ENCODE peak calls at places on chromosomes 12 and 14, in ten cellular contexts. A is heart right ventricle; Q is colonic mucosa; P is testis; Y is CD4-positive, alpha-beta memory T cell; S is CD8-positive, alpha-beta T cell; H is PC-3; D is uterus; L is A549; I is pancreas. V is an unnamed sample.

GRCh38 chr14:75077794-75078193 is 8.4 kb downstream of the ZC2HC1C start:
- DNase-seq in Q (no peak), I (no peak), H (no peak), A (no peak), P (no peak), D (no peak), Y (no peak), S (no peak), L (no peak), V (no peak)

GRCh38 chr12:4910502-4911315 is 1.0 kb downstream of the KCNA1 start:
- DNase-seq in Q (no peak), D (no peak), Y (peak), P (no peak), L (no peak), I (no peak), H (no peak), S (no peak), A (no peak), V (no peak)

GRCh38 chr14:93160353-93160801 is 24.3 kb downstream of the MOAP1 start:
- DNase-seq in H (peak), L (peak), Q (no peak), A (no peak), Y (no peak), D (no peak), P (no peak), I (no peak), S (no peak), V (no peak)

GRCh38 chr12:1855241-1855640 is 34.9 kb downstream of the LRTM2 start:
- DNase-seq in D (no peak), Q (no peak), L (no peak), I (no peak), A (no peak), S (no peak), H (no peak), P (no peak), Y (no peak), V (no peak)

GRCh38 chr12:8065991-8066594 is at the start of gene C3AR1:
- DNase-seq in D (no peak), H (peak), P (no peak), L (no peak), Q (no peak), I (no peak), Y (peak), S (peak), A (no peak), V (no peak)

GRCh38 chr12:52331833-52332232 is 10.6 kb upstream of the KRT83 start:
- DNase-seq in Y (no peak), D (no peak), L (no peak), H (no peak), S (no peak), I (no peak), A (no peak), P (no peak), Q (no peak), V (no peak)

GRCh38 chr14:31927348-31927826 is 149.7 kb upstream of the ARHGAP5 start:
- DNase-seq in P (no peak), D (no peak), H (peak), L (peak), Q (no peak), A (peak), S (no peak), I (no peak), Y (no peak), V (no peak)

GRCh38 chr14:85508863-85509262 is 21.1 kb upstream of the FLRT2 start:
- DNase-seq in I (no peak), S (no peak), Y (no peak), H (no peak), L (no peak), P (no peak), D (no peak), Q (no peak), A (no peak), V (no peak)

GRCh38 chr14:73694083-73694482 is 20.1 kb downstream of the PNMA1 start:
- DNase-seq in Y (no peak), D (no peak), H (no peak), P (no peak), Q (no peak), I (no peak), L (no peak), S (no peak), A (no peak), V (no peak)

GRCh38 chr12:47366203-47366978 is 286.6 kb upstream of the AMIGO2 start:
- DNase-seq in A (no peak), D (no peak), L (no peak), I (no peak), Q (no peak), S (no peak), P (no peak), H (no peak), Y (no peak), V (no peak)

GRCh38 chr14:65098586-65098985 is 3.7 kb downstream of the MAX start:
- DNase-seq in I (no peak), P (no peak), S (no peak), A (no peak), Y (peak), H (no peak), L (no peak), D (no peak), Q (no peak), V (no peak)

GRCh38 chr12:19712041-19712440 is 272.7 kb downstream of the AEBP2 start:
- DNase-seq in Y (no peak), I (no peak), L (peak), S (no peak), D (no peak), P (no peak), A (no peak), H (peak), Q (no peak), V (no peak)

GRCh38 chr14:36086629-36087380 is 89.7 kb downstream of the PTCSC3 start:
- DNase-seq in L (no peak), Y (no peak), A (no peak), I (no peak), H (no peak), S (no peak), P (no peak), D (no peak), Q (no peak), V (no peak)

GRCh38 chr12:127165567-127166392 is 1101.2 kb upstream of the TMEM132C start:
- DNase-seq in L (peak), A (peak), D (peak), S (peak), I (peak), P (peak), Y (peak), Q (peak), H (peak), V (peak)

GRCh38 chr14:68654471-68654941 is 138.4 kb downstream of the ZFP36L1 start:
- DNase-seq in L (no peak), P (no peak), Y (no peak), S (no peak), I (peak), H (no peak), D (no peak), Q (peak), A (no peak), V (no peak)

GRCh38 chr14:34475163-34475562 is 13.1 kb upstream of the SPTSSA start:
- DNase-seq in Y (no peak), I (no peak), S (no peak), H (no peak), L (no peak), P (no peak), A (no peak), D (no peak), Q (no peak), V (no peak)

GRCh38 chr14:34474187-34474679 is 12.2 kb upstream of the SPTSSA start:
- DNase-seq in D (no peak), P (no peak), S (no peak), Y (no peak), A (no peak), Q (no peak), L (no peak), I (no peak), H (no peak), V (no peak)

GRCh38 chr14:34472706-34473279 is 10.8 kb upstream of the SPTSSA start:
- DNase-seq in Y (no peak), Q (no peak), S (no peak), L (no peak), A (no peak), I (no peak), P (no peak), H (no peak), D (no peak), V (no peak)

GRCh38 chr14:34466691-34467090 is 4.7 kb upstream of the SPTSSA start:
- DNase-seq in Y (no peak), I (no peak), A (no peak), H (no peak), D (no peak), S (no peak), Q (no peak), P (no peak), L (no peak), V (no peak)

GRCh38 chr14:34470319-34470718 is 8.3 kb upstream of the SPTSSA start:
- DNase-seq in I (no peak), D (no peak), Y (no peak), A (no peak), Q (no peak), H (no peak), P (no peak), S (no peak), L (no peak), V (no peak)
- H3K27ac ChIP-seq in I (no peak), D (no peak), Y (no peak), A (no peak), Q (no peak), H (no peak), P (no peak), S (no peak), L (peak), V (no peak)

GRCh38 chr12:81114241-81114640 is 36.4 kb downstream of the ACSS3 start:
- DNase-seq in L (no peak), D (no peak), Q (no peak), I (no peak), A (no peak), Y (no peak), S (no peak), P (no peak), H (no peak), V (no peak)
- H3K27ac ChIP-seq in L (no peak), D (no peak), Q (no peak), I (no peak), A (no peak), Y (no peak), S (no peak), P (no peak), H (no peak), V (no peak)

DNA sequence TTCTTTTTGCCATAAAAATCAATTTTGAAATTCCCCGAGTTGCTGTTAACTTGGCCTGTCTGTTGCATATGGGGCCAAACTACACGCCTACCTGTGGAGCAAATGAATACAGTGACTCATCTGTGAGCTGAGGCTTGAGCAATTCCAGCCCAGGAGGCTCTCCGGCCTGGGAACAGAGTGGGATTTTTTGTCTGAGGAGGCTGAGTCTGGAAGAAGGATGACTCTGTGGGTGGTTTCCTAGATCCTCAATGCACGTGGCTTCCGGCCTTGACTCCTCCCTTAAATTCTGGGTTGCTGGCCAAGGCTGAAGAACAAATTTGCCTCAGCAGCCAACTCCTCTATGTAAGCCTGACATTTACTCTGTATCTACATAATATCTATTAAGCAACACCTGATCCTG is 124.1 kb downstream of the SSPN start:
- DNase-seq in H (peak), L (no peak), Y (no peak), I (peak), P (peak), D (peak), A (peak), S (no peak), Q (no peak), V (no peak)
- H3K27ac ChIP-seq in H (peak), L (no peak), Y (no peak), I (peak), P (no peak), D (peak), A (peak), S (no peak), Q (no peak), V (no peak)

GRCh38 chr14:50783542-50783941 is 47.4 kb downstream of the NIN start:
- DNase-seq in P (no peak), L (no peak), I (no peak), H (no peak), S (no peak), D (no peak), A (no peak), Y (no peak), Q (no peak), V (no peak)
- H3K27ac ChIP-seq in P (no peak), L (no peak), I (no peak), H (no peak), S (peak), D (no peak), A (no peak), Y (no peak), Q (no peak), V (no peak)